ENCODE peak calls at places on chromosomes 1 and 21, in six cellular contexts. L, J, K, F, T and Y are unnamed samples.

GRCh38 chr1:238898856-238899255 is 487.5 kb upstream of the CHRM3 start:
- DNase-seq in L (no peak), J (no peak), K (no peak), F (no peak), T (peak; percentile 37), Y (no peak)

GRCh38 chr1:219329606-219330005 is 155.9 kb downstream of the LYPLAL1 start:
- DNase-seq in L (no peak), J (no peak), K (no peak), F (no peak), T (no peak), Y (no peak)

GRCh38 chr1:93324486-93325464 is 20.9 kb upstream of the DR1 start:
- DNase-seq in L (no peak), J (no peak), K (no peak), F (no peak), T (peak; percentile 96), Y (no peak)

GRCh38 chr1:112395261-112395831 is 668 bp upstream of the CTTNBP2NL start:
- DNase-seq in L (peak; percentile 29), J (no peak), K (no peak), F (no peak), T (peak; percentile 43), Y (no peak)

GRCh38 chr1:68904472-68904871 is 407.6 kb upstream of the DEPDC1 start:
- DNase-seq in L (no peak), J (no peak), K (no peak), F (no peak), T (no peak), Y (no peak)

GRCh38 chr1:109634292-109634691 is 14.7 kb downstream of the AMPD2 start:
- DNase-seq in L (no peak), J (no peak), K (no peak), F (no peak), T (peak; percentile 26), Y (no peak)

GRCh38 chr1:210483821-210484220 is 155.1 kb downstream of the HHAT start:
- DNase-seq in L (no peak), J (no peak), K (no peak), F (no peak), T (no peak), Y (no peak)

GRCh38 chr1:65435987-65436386 is 15.5 kb downstream of the LEPR start:
- DNase-seq in L (no peak), J (no peak), K (no peak), F (no peak), T (no peak), Y (no peak)

GRCh38 chr1:18144062-18144461 is 36.5 kb downstream of the IGSF21 start:
- DNase-seq in L (no peak), J (no peak), K (no peak), F (no peak), T (no peak), Y (no peak)

GRCh38 chr1:234369784-234370183 is 3.5 kb upstream of the COA6 start:
- DNase-seq in L (no peak), J (no peak), K (no peak), F (no peak), T (peak; percentile 84), Y (no peak)

GRCh38 chr1:155777541-155777940 is 79.5 kb downstream of the GON4L start:
- DNase-seq in L (no peak), J (no peak), K (no peak), F (no peak), T (no peak), Y (no peak)

GRCh38 chr1:89822109-89822962 is 1.5 kb downstream of the LRRC8D start:
- DNase-seq in L (peak; percentile 15), J (no peak), K (no peak), F (no peak), T (peak; percentile 56), Y (no peak)

GRCh38 chr1:242030071-242030470 is 31.2 kb upstream of the MAP1LC3C start:
- DNase-seq in L (no peak), J (no peak), K (no peak), F (no peak), T (no peak), Y (no peak)

GRCh38 chr1:159802060-159802459 is at the start of gene FCRL6:
- DNase-seq in L (no peak), J (no peak), K (no peak), F (no peak), T (no peak), Y (no peak)

GRCh38 chr1:97160796-97161195 is 439.2 kb downstream of the PTBP2 start:
- DNase-seq in L (no peak), J (no peak), K (no peak), F (no peak), T (peak; percentile 25), Y (no peak)

GRCh38 chr1:151024540-151025146 is 11.7 kb upstream of the BNIPL start:
- DNase-seq in L (peak; percentile 84), J (peak; percentile 71), K (peak; percentile 80), F (peak; percentile 84), T (no peak), Y (peak; percentile 75)

GRCh38 chr1:228016653-228017355 is 10.0 kb downstream of the WNT3A start:
- DNase-seq in L (no peak), J (peak; percentile 36), K (no peak), F (no peak), T (no peak), Y (peak; percentile 22)

GRCh38 chr1:77948841-77949424 is 29.9 kb downstream of the FUBP1 start:
- DNase-seq in L (peak; percentile 7), J (no peak), K (no peak), F (no peak), T (no peak), Y (no peak)

GRCh38 chr1:21232044-21232443 is 55.3 kb upstream of the EIF4G3 start:
- DNase-seq in L (peak; percentile 68), J (no peak), K (peak; percentile 67), F (no peak), T (no peak), Y (no peak)

GRCh38 chr1:189275786-189276185 is 1201.9 kb downstream of the BRINP3 start:
- DNase-seq in L (no peak), J (no peak), K (no peak), F (no peak), T (no peak), Y (no peak)

GRCh38 chr21:44874497-44875331 is 1.2 kb upstream of the PTTG1IP start:
- DNase-seq in L (peak; percentile 42), J (peak; percentile 72), K (peak; percentile 78), F (peak; percentile 88), T (peak; percentile 51), Y (peak; percentile 96)

GRCh38 chr1:40185951-40186864 is 25.0 kb downstream of the RLF start:
- DNase-seq in L (no peak), J (no peak), K (no peak), F (no peak), T (no peak), Y (no peak)

GRCh38 chr1:116916002-116916401 is 6.3 kb downstream of the PTGFRN start:
- DNase-seq in L (no peak), J (no peak), K (no peak), F (no peak), T (peak; percentile 71), Y (no peak)

GRCh38 chr1:201444792-201445191 is 23.3 kb upstream of the TNNI1 start:
- DNase-seq in L (no peak), J (no peak), K (no peak), F (no peak), T (no peak), Y (no peak)

GRCh38 chr1:196527941-196528340 is 80.3 kb downstream of the KCNT2 start:
- DNase-seq in L (no peak), J (no peak), K (no peak), F (no peak), T (no peak), Y (no peak)

GRCh38 chr1:153919879-153920852 is 2.6 kb downstream of the GATAD2B start:
- DNase-seq in L (no peak), J (no peak), K (no peak), F (no peak), T (no peak), Y (no peak)
- TF ChIP-seq CTCF in L (peak; percentile 13), J (no peak), K (no peak), F (no peak), T (no peak), Y (peak; percentile 19)

GRCh38 chr1:2375923-2376260 is 15.5 kb downstream of the MORN1 start:
- DNase-seq in L (no peak), J (peak; percentile 46), K (no peak), F (no peak), T (no peak), Y (no peak)

GRCh38 chr1:2375246-2375922 is 16.0 kb downstream of the MORN1 start:
- DNase-seq in L (no peak), J (peak; percentile 28), K (no peak), F (no peak), T (no peak), Y (no peak)

GRCh38 chr1:2372551-2373490 is 18.5 kb downstream of the MORN1 start:
- DNase-seq in L (no peak), J (peak; percentile 35), K (no peak), F (no peak), T (peak; percentile 24), Y (peak; percentile 30)

GRCh38 chr1:2374260-2375155 is 16.8 kb downstream of the MORN1 start:
- DNase-seq in L (no peak), J (no peak), K (no peak), F (peak; percentile 40), T (peak; percentile 26), Y (peak; percentile 39)

GRCh38 chr1:2373551-2374259 is 17.6 kb downstream of the MORN1 start:
- DNase-seq in L (no peak), J (no peak), K (no peak), F (peak; percentile 56), T (peak; percentile 29), Y (no peak)
- H3K27me3 ChIP-seq in L (no peaks in the 10 kb centered on the region), J (no peaks in the 10 kb centered on the region), K (no peaks in the 10 kb centered on the region), F (no peaks in the 10 kb centered on the region), T (no peaks in the 10 kb centered on the region), Y (no peaks in the 10 kb centered on the region)

DNA sequence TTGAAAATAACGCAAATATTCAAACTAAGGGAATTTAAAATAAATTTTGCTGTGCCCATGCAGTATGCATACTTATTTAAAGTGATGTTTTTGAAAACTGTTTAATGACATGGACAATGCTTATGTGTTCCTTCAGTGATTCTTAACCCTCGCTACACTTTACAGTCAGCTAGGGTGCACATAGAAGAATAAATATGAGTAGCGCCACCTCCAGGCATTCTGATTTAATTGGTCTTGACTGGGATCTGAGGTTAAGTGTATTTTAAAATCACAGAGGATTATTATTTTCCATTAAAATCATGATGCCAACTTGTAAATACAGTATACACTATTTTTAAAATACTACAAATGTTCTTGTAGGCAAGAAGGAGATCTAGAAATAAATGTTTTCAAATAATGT is 373.5 kb upstream of the ADGRL4 start:
- DNase-seq in L (no peak), J (no peak), K (no peak), F (no peak), T (no peak), Y (no peak)
- TF ChIP-seq CTCF in L (no peak), J (no peak), K (no peak), F (no peak), T (no peak), Y (no peak)

DNA sequence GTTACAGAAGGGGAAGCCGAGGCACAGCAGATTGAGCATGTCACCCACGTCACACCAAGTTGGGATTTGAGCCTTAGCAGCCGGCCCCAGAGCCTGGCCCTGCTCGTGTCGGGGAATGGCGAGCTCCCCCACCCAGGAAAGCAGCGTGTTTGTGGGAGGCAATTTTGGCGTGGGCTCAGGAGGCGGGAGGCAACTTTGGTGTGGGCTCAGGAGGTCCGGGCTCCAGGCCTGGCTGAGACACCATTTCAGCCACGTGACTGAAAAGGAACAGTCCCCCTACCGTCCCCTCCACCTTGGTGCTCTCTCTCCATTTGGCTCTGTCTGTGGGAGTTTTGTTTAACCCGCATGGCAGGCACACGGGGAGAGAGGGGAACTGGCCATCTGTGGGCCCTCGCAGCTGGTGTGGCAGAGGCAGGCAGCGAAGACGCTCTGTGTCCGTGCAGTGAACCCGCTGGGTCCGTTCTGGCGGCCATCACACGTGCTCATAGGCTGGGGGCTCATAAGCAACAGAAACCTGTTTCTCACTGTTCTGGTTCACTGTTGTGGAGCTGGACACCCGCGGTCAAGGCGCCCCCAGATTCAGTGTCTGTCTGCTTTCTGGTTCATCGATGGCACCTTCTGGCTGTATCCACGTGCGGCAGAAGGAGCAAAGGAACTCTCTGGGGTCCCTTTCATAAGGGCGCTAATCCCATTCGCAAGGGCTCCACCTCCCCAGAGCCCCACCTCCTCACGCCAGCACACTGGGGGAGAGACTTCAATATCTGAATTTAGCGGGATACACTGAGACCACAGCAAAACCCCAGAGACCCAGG is 110.2 kb downstream of the CRYAA start:
- DNase-seq in L (no peak), J (no peak), K (no peak), F (no peak), T (no peak), Y (peak; percentile 39)
- H3K27me3 ChIP-seq in L (no peaks in the 10 kb centered on the region), J (no peaks in the 10 kb centered on the region), K (no peaks in the 10 kb centered on the region), F (peaks cover 32% of the 10 kb centered on the region), T (no peaks in the 10 kb centered on the region), Y (no peaks in the 10 kb centered on the region)